ENCODE peak calls at places on chromosomes 11 and 22, in four cellular contexts. C is A673, Y is RWPE1, D is AG09309. H is an unnamed sample.

GRCh38 chr11:34344410-34345011 is 13.3 kb downstream of the ABTB2 start:
- DNase-seq in C (no peak), Y (peak), D (no peak), H (peak)

GRCh38 chr11:83025267-83025704 is 46.4 kb downstream of the RAB30 start:
- DNase-seq in C (no peak), Y (no peak), D (no peak), H (peak)

GRCh38 chr11:8242480-8243280 is 21.0 kb downstream of the LMO1 start:
- DNase-seq in C (no peak), Y (no peak), D (no peak), H (no peak)

GRCh38 chr11:6818967-6819366 is 19.5 kb upstream of the OR6A2 start:
- DNase-seq in C (no peak), Y (no peak), D (no peak), H (no peak)

GRCh38 chr22:20425821-20426615 is 11.6 kb downstream of the SCARF2 start:
- DNase-seq in C (no peak), Y (no peak), D (no peak), H (peak)

GRCh38 chr11:73404048-73404447 is 27.8 kb downstream of the RELT start:
- DNase-seq in C (peak), Y (peak), D (no peak), H (peak)

GRCh38 chr22:45425101-45425500 is 11.6 kb downstream of the RIBC2 start:
- DNase-seq in C (no peak), Y (no peak), D (no peak), H (no peak)

GRCh38 chr11:47391711-47392432 is 13.5 kb upstream of the SPI1 start:
- DNase-seq in C (no peak), Y (no peak), D (no peak), H (no peak)

GRCh38 chr11:57913713-57914704 is 109.7 kb upstream of the OR9Q1 start:
- DNase-seq in C (no peak), Y (no peak), D (no peak), H (no peak)

GRCh38 chr11:123518496-123519054 is 88.5 kb downstream of the GRAMD1B start:
- DNase-seq in C (no peak), Y (no peak), D (no peak), H (no peak)

GRCh38 chr11:119800171-119800570 is 71.2 kb upstream of the NECTIN1 start:
- DNase-seq in C (no peak), Y (no peak), D (no peak), H (no peak)

GRCh38 chr11:29272019-29272654 is 744.7 kb downstream of the KCNA4 start:
- DNase-seq in C (peak), Y (peak), D (no peak), H (peak)

GRCh38 chr11:13229675-13230359 is 47.8 kb upstream of the BMAL1 start:
- DNase-seq in C (no peak), Y (no peak), D (no peak), H (no peak)

GRCh38 chr11:1877211-1878133 is 14.2 kb downstream of the PRR33 start:
- DNase-seq in C (no peak), Y (peak), D (no peak), H (peak)

GRCh38 chr11:35590412-35590811 is 27.8 kb upstream of the FJX1 start:
- DNase-seq in C (peak), Y (no peak), D (no peak), H (peak)

GRCh38 chr11:75659836-75660235 is 9.0 kb downstream of the MAP6 start:
- DNase-seq in C (no peak), Y (no peak), D (no peak), H (no peak)

GRCh38 chr22:46897246-46897623 is 134.8 kb downstream of the TBC1D22A start:
- DNase-seq in C (peak), Y (no peak), D (no peak), H (peak)

GRCh38 chr11:57196556-57196955 is 14.8 kb downstream of the LRRC55 start:
- DNase-seq in C (no peak), Y (no peak), D (no peak), H (no peak)

GRCh38 chr11:83191986-83192385 is 1.5 kb upstream of the ANKRD42 start:
- DNase-seq in C (no peak), Y (no peak), D (no peak), H (no peak)

GRCh38 chr11:83007477-83007876 is 64.2 kb downstream of the RAB30 start:
- DNase-seq in C (no peak), Y (no peak), D (no peak), H (no peak)

GRCh38 chr22:44580176-44580575 is 82.1 kb upstream of the RTL6 start:
- DNase-seq in C (no peak), Y (no peak), D (no peak), H (no peak)

GRCh38 chr22:19855504-19856409 is 1.1 kb upstream of the GNB1L start:
- DNase-seq in C (peak), Y (peak), D (no peak), H (peak)

GRCh38 chr11:33268945-33269567 is 11.9 kb downstream of the HIPK3 start:
- DNase-seq in C (no peak), Y (peak), D (no peak), H (no peak)

GRCh38 chr11:27201454-27202302 is 161.1 kb downstream of the BBOX1 start:
- DNase-seq in C (peak), Y (peak), D (peak), H (peak)

GRCh38 chr22:23066200-23067022 is 3.9 kb upstream of the GNAZ start:
- DNase-seq in C (no peak), Y (no peak), D (no peak), H (no peak)

GRCh38 chr11:131713529-131714134 is 343.2 kb downstream of the NTM start:
- DNase-seq in C (no peak), Y (no peak), D (no peak), H (no peak)

GRCh38 chr11:36073411-36074203 is 129.7 kb downstream of the LDLRAD3 start:
- DNase-seq in C (peak), Y (no peak), D (no peak), H (peak)

GRCh38 chr11:35126000-35126878 is 12.7 kb upstream of the CD44 start:
- DNase-seq in C (peak), Y (no peak), D (no peak), H (no peak)

GRCh38 chr22:42439821-42440674 is 7.8 kb upstream of the NFAM1 start:
- DNase-seq in C (no peak), Y (no peak), D (no peak), H (peak)

GRCh38 chr22:39560127-39560526 is 10.4 kb upstream of the CACNA1I start:
- DNase-seq in C (no peak), Y (no peak), D (no peak), H (no peak)

GRCh38 chr22:40404251-40405177 is 34.1 kb downstream of the SGSM3 start:
- DNase-seq in C (no peak), Y (no peak), D (no peak), H (no peak)

GRCh38 chr22:23689414-23689813 is 1.4 kb upstream of the RGL4 start:
- DNase-seq in C (no peak), Y (no peak), D (no peak), H (no peak)

GRCh38 chr11:95269402-95269801 is 38.4 kb upstream of the SESN3 start:
- DNase-seq in C (no peak), Y (no peak), D (no peak), H (no peak)

GRCh38 chr22:24482998-24483397 is 12.1 kb upstream of the UPB1 start:
- DNase-seq in C (no peak), Y (no peak), D (no peak), H (no peak)

GRCh38 chr22:47102648-47103047 is 340.2 kb downstream of the TBC1D22A start:
- DNase-seq in C (no peak), Y (no peak), D (no peak), H (no peak)

GRCh38 chr22:31248965-31249940 is 37.2 kb downstream of the LIMK2 start:
- DNase-seq in C (no peak), Y (no peak), D (no peak), H (peak)

GRCh38 chr11:34395916-34396555 is 38.2 kb upstream of the ABTB2 start:
- DNase-seq in C (peak), Y (peak), D (peak), H (peak)

GRCh38 chr22:19930537-19931486 is 10.8 kb upstream of the COMT start:
- DNase-seq in C (no peak), Y (no peak), D (no peak), H (no peak)

GRCh38 chr22:32511274-32511673 is 36.7 kb downstream of the FBXO7 start:
- DNase-seq in C (no peak), Y (no peak), D (no peak), H (no peak)

GRCh38 chr11:132264616-132265015 is 894.2 kb downstream of the NTM start:
- DNase-seq in C (no peak), Y (no peak), D (no peak), H (no peak)

GRCh38 chr11:2975594-2975993 is 16.5 kb downstream of the NAP1L4 start:
- DNase-seq in C (peak), Y (peak), D (no peak), H (peak)
- TF ChIP-seq CTCF in C (peak), Y (peak), D (peak), H (peak)

GRCh38 chr11:118791015-118791960 is at the start of gene DDX6:
- DNase-seq in C (peak), Y (peak), D (peak), H (peak)
- TF ChIP-seq CTCF in C (peak), Y (peak), D (peak), H (no peak)

GRCh38 chr11:102534261-102534872 is 3.8 kb upstream of the MMP7 start:
- DNase-seq in C (no peak), Y (no peak), D (no peak), H (no peak)
- TF ChIP-seq CTCF in C (peak), Y (no peak), D (peak), H (peak)

GRCh38 chr11:18243783-18244362 is 4.6 kb downstream of the SAA2 start:
- DNase-seq in C (peak), Y (peak), D (peak), H (peak)
- TF ChIP-seq CTCF in C (peak), Y (peak), D (peak), H (peak)

DNA sequence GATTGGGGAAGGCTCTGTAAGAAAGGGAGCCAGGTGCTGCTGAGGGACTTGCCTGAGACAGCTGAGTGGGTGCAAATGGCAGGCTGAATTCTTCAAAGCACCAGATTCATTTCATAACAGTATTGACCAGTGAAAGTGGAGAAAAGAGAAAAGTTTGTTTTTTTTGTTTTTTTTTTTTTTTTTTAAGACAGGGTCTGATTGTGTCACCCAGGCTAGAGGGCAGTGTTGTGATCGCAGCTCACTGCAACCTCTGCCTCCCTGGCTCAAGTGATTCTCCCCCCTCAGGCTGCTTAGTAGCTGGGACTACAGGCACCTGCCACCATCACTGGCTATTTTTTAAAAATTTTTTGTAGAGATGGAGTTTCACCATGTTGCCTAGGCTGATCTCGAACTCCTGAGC is 494.0 kb downstream of the MIAT start:
- DNase-seq in C (no peak), Y (no peak), D (no peak), H (no peak)
- TF ChIP-seq CTCF in C (no peak), Y (no peak), D (no peak), H (peak)

GRCh38 chr11:77066229-77067023 is at the start of gene CAPN5:
- DNase-seq in C (peak), Y (peak), D (peak), H (peak)
- TF ChIP-seq CTCF in C (peak), Y (peak), D (peak), H (no peak)